ENCODE peak calls at places on chromosomes 1 and 21, in four cellular contexts. One of them, this sample, is unnamed.

GRCh38 chr1:6267686-6268281 is 6.9 kb upstream of the GPR153 start:
- DNase-seq in Peyer's patch: no peak
- DNase-seq in RWPE1: peak
- DNase-seq in CD4-positive, alpha-beta T cell: no peak
- DNase-seq in this sample: no peak

GRCh38 chr1:147514233-147514632 is 27.1 kb upstream of the BCL9 start:
- DNase-seq in Peyer's patch: no peak
- DNase-seq in RWPE1: no peak
- DNase-seq in CD4-positive, alpha-beta T cell: no peak
- DNase-seq in this sample: no peak

GRCh38 chr1:11320153-11320936 is 47.3 kb downstream of the UBIAD1 start:
- DNase-seq in Peyer's patch: no peak
- DNase-seq in RWPE1: no peak
- DNase-seq in CD4-positive, alpha-beta T cell: peak
- DNase-seq in this sample: no peak

GRCh38 chr1:222288056-222288455 is 259.8 kb downstream of the HHIPL2 start:
- DNase-seq in Peyer's patch: no peak
- DNase-seq in RWPE1: peak
- DNase-seq in CD4-positive, alpha-beta T cell: no peak
- DNase-seq in this sample: no peak

GRCh38 chr1:201059871-201060555 is 36.5 kb upstream of the KIF21B start:
- DNase-seq in Peyer's patch: no peak
- DNase-seq in RWPE1: no peak
- DNase-seq in CD4-positive, alpha-beta T cell: no peak
- DNase-seq in this sample: peak

GRCh38 chr1:42179275-42179674 is 14.7 kb upstream of the GUCA2A start:
- DNase-seq in Peyer's patch: no peak
- DNase-seq in RWPE1: no peak
- DNase-seq in CD4-positive, alpha-beta T cell: no peak
- DNase-seq in this sample: no peak

GRCh38 chr1:240732390-240732789 is 120.4 kb upstream of the GREM2 start:
- DNase-seq in Peyer's patch: no peak
- DNase-seq in RWPE1: peak
- DNase-seq in CD4-positive, alpha-beta T cell: no peak
- DNase-seq in this sample: no peak

GRCh38 chr1:7767176-7767575 is 3.9 kb upstream of the VAMP3 start:
- DNase-seq in Peyer's patch: no peak
- DNase-seq in RWPE1: no peak
- DNase-seq in CD4-positive, alpha-beta T cell: no peak
- DNase-seq in this sample: no peak

GRCh38 chr1:182657026-182657425 is 27.4 kb downstream of the RGS8 start:
- DNase-seq in Peyer's patch: no peak
- DNase-seq in RWPE1: no peak
- DNase-seq in CD4-positive, alpha-beta T cell: no peak
- DNase-seq in this sample: no peak

GRCh38 chr1:183168308-183168707 is 17.8 kb upstream of the LAMC2 start:
- DNase-seq in Peyer's patch: no peak
- DNase-seq in RWPE1: no peak
- DNase-seq in CD4-positive, alpha-beta T cell: no peak
- DNase-seq in this sample: no peak

GRCh38 chr1:234611799-234612351 is 1.9 kb upstream of the IRF2BP2 start:
- DNase-seq in Peyer's patch: peak
- DNase-seq in RWPE1: no peak
- DNase-seq in CD4-positive, alpha-beta T cell: peak
- DNase-seq in this sample: peak

GRCh38 chr1:29851666-29852065 is 615.3 kb downstream of the PTPRU start:
- DNase-seq in Peyer's patch: no peak
- DNase-seq in RWPE1: no peak
- DNase-seq in CD4-positive, alpha-beta T cell: no peak
- DNase-seq in this sample: no peak

GRCh38 chr1:167294528-167294927 is 73.8 kb downstream of the POU2F1 start:
- DNase-seq in Peyer's patch: no peak
- DNase-seq in RWPE1: no peak
- DNase-seq in CD4-positive, alpha-beta T cell: no peak
- DNase-seq in this sample: no peak

GRCh38 chr1:117009132-117009531 is 7.6 kb downstream of the CD101 start:
- DNase-seq in Peyer's patch: no peak
- DNase-seq in RWPE1: no peak
- DNase-seq in CD4-positive, alpha-beta T cell: no peak
- DNase-seq in this sample: no peak

GRCh38 chr1:33762962-33763361 is 100.9 kb upstream of the HMGB4 start:
- DNase-seq in Peyer's patch: no peak
- DNase-seq in RWPE1: no peak
- DNase-seq in CD4-positive, alpha-beta T cell: no peak
- DNase-seq in this sample: no peak

GRCh38 chr1:222582099-222582774 is 7.5 kb downstream of the TAF1A start:
- DNase-seq in Peyer's patch: no peak
- DNase-seq in RWPE1: peak
- DNase-seq in CD4-positive, alpha-beta T cell: no peak
- DNase-seq in this sample: no peak

GRCh38 chr1:170562644-170563338 is 30.8 kb downstream of the GORAB start:
- DNase-seq in Peyer's patch: no peak
- DNase-seq in RWPE1: peak
- DNase-seq in CD4-positive, alpha-beta T cell: no peak
- DNase-seq in this sample: no peak

GRCh38 chr1:239987103-239987745 is 104.5 kb upstream of the FMN2 start:
- DNase-seq in Peyer's patch: no peak
- DNase-seq in RWPE1: no peak
- DNase-seq in CD4-positive, alpha-beta T cell: no peak
- DNase-seq in this sample: peak

GRCh38 chr1:16442941-16443340 is 2.4 kb downstream of the NECAP2 start:
- DNase-seq in Peyer's patch: no peak
- DNase-seq in RWPE1: no peak
- DNase-seq in CD4-positive, alpha-beta T cell: no peak
- DNase-seq in this sample: no peak

GRCh38 chr1:175314300-175314699 is 121.7 kb upstream of the KIAA0040 start:
- DNase-seq in Peyer's patch: no peak
- DNase-seq in RWPE1: no peak
- DNase-seq in CD4-positive, alpha-beta T cell: no peak
- DNase-seq in this sample: no peak

GRCh38 chr1:110457206-110457605 is 6.3 kb downstream of the PROK1 start:
- DNase-seq in Peyer's patch: peak
- DNase-seq in RWPE1: no peak
- DNase-seq in CD4-positive, alpha-beta T cell: no peak
- DNase-seq in this sample: no peak

GRCh38 chr21:34186119-34186719 is 112.8 kb downstream of the MRPS6 start:
- DNase-seq in Peyer's patch: peak
- DNase-seq in RWPE1: no peak
- DNase-seq in CD4-positive, alpha-beta T cell: no peak
- DNase-seq in this sample: peak

GRCh38 chr1:3697810-3698209 is 45.5 kb downstream of the TP73 start:
- DNase-seq in Peyer's patch: peak
- DNase-seq in RWPE1: no peak
- DNase-seq in CD4-positive, alpha-beta T cell: no peak
- DNase-seq in this sample: no peak

GRCh38 chr1:160863422-160864131 is 890 bp upstream of the CD244 start:
- DNase-seq in Peyer's patch: no peak
- DNase-seq in RWPE1: no peak
- DNase-seq in CD4-positive, alpha-beta T cell: no peak
- DNase-seq in this sample: no peak

GRCh38 chr1:198638894-198639319 is at the start of gene PTPRC:
- DNase-seq in Peyer's patch: no peak
- DNase-seq in RWPE1: no peak
- DNase-seq in CD4-positive, alpha-beta T cell: no peak
- DNase-seq in this sample: no peak
- H3K27ac ChIP-seq in Peyer's patch: peak
- H3K27ac ChIP-seq in RWPE1: no peak
- H3K27ac ChIP-seq in CD4-positive, alpha-beta T cell: peak
- H3K27ac ChIP-seq in this sample: peak

DNA sequence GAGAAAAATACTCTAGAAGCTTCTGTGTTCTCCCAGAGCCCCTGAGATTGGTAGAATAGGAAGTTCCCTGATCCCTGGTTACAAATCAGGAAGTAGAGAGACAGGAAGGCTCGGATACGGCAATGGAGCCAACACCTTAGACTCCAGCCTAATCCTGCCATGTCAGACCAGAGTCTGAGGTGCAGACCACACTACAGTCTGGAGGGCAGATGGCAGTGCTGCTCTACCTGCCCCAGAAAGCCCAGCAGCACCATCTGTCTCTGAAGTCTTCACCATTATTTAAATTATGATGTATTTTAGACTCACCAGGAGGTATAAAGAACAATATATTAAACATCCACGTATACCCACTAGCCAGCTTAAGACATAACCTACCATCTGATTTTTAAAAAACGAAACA is 93.0 kb downstream of the MTR start:
- DNase-seq in Peyer's patch: no peak
- DNase-seq in RWPE1: no peak
- DNase-seq in CD4-positive, alpha-beta T cell: no peak
- DNase-seq in this sample: no peak
- H3K27ac ChIP-seq in Peyer's patch: no peak
- H3K27ac ChIP-seq in RWPE1: no peak
- H3K27ac ChIP-seq in CD4-positive, alpha-beta T cell: no peak
- H3K27ac ChIP-seq in this sample: no peak

GRCh38 chr1:165840419-165840818 is 13.0 kb downstream of the UCK2 start:
- DNase-seq in Peyer's patch: no peak
- DNase-seq in RWPE1: no peak
- DNase-seq in CD4-positive, alpha-beta T cell: no peak
- DNase-seq in this sample: no peak

GRCh38 chr1:165844114-165844798 is 16.8 kb downstream of the UCK2 start:
- DNase-seq in Peyer's patch: no peak
- DNase-seq in RWPE1: no peak
- DNase-seq in CD4-positive, alpha-beta T cell: no peak
- DNase-seq in this sample: no peak

GRCh38 chr1:165841582-165842362 is 14.4 kb downstream of the UCK2 start:
- DNase-seq in Peyer's patch: no peak
- DNase-seq in RWPE1: no peak
- DNase-seq in CD4-positive, alpha-beta T cell: no peak
- DNase-seq in this sample: no peak

GRCh38 chr1:165843304-165843703 is 15.9 kb downstream of the UCK2 start:
- DNase-seq in Peyer's patch: no peak
- DNase-seq in RWPE1: no peak
- DNase-seq in CD4-positive, alpha-beta T cell: no peak
- DNase-seq in this sample: no peak

GRCh38 chr1:165842363-165843129 is 15.1 kb downstream of the UCK2 start:
- DNase-seq in Peyer's patch: no peak
- DNase-seq in RWPE1: no peak
- DNase-seq in CD4-positive, alpha-beta T cell: no peak
- DNase-seq in this sample: no peak
- H3K27ac ChIP-seq in Peyer's patch: no peak
- H3K27ac ChIP-seq in RWPE1: peak
- H3K27ac ChIP-seq in CD4-positive, alpha-beta T cell: no peak
- H3K27ac ChIP-seq in this sample: no peak

GRCh38 chr1:94178896-94179295 is 57.9 kb upstream of the ABCA4 start:
- DNase-seq in Peyer's patch: no peak
- DNase-seq in RWPE1: no peak
- DNase-seq in CD4-positive, alpha-beta T cell: no peak
- DNase-seq in this sample: no peak
- H3K27ac ChIP-seq in Peyer's patch: no peak
- H3K27ac ChIP-seq in RWPE1: no peak
- H3K27ac ChIP-seq in CD4-positive, alpha-beta T cell: no peak
- H3K27ac ChIP-seq in this sample: no peak

GRCh38 chr1:40317394-40318074 is 448 bp upstream of the COL9A2 start:
- DNase-seq in Peyer's patch: no peak
- DNase-seq in RWPE1: no peak
- DNase-seq in CD4-positive, alpha-beta T cell: no peak
- DNase-seq in this sample: no peak

GRCh38 chr1:40315239-40315794 is 1.8 kb downstream of the COL9A2 start:
- DNase-seq in Peyer's patch: peak
- DNase-seq in RWPE1: peak
- DNase-seq in CD4-positive, alpha-beta T cell: peak
- DNase-seq in this sample: peak

GRCh38 chr1:40316595-40317393 is at the start of gene COL9A2:
- DNase-seq in Peyer's patch: no peak
- DNase-seq in RWPE1: peak
- DNase-seq in CD4-positive, alpha-beta T cell: peak
- DNase-seq in this sample: peak

GRCh38 chr1:40314721-40315238 is 2.3 kb downstream of the COL9A2 start:
- DNase-seq in Peyer's patch: no peak
- DNase-seq in RWPE1: no peak
- DNase-seq in CD4-positive, alpha-beta T cell: no peak
- DNase-seq in this sample: no peak

GRCh38 chr1:40315795-40316594 is 1.1 kb downstream of the COL9A2 start:
- DNase-seq in Peyer's patch: no peak
- DNase-seq in RWPE1: no peak
- DNase-seq in CD4-positive, alpha-beta T cell: peak
- DNase-seq in this sample: no peak
- H3K27ac ChIP-seq in Peyer's patch: no peak
- H3K27ac ChIP-seq in RWPE1: no peak
- H3K27ac ChIP-seq in CD4-positive, alpha-beta T cell: no peak
- H3K27ac ChIP-seq in this sample: no peak

DNA sequence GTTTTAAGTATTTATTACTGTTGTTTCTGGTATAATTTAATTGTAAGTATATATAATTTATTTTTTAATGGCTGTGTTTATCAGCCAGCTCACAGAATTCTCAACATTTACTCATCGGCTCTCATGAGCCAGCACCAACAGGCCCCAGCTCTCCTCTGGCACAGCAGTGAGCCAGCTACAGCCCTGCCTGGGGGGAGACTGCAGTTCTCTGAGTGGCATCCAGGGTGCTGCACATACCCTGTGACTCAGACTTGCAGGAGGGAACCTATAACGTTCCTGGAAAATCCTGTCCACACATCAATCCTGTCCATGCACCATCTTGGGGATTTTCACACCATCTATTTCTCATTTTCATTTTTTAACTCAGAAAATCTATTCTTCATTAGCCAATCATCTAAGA is 36.5 kb downstream of the FHAD1 start:
- DNase-seq in Peyer's patch: no peak
- DNase-seq in RWPE1: peak
- DNase-seq in CD4-positive, alpha-beta T cell: no peak
- DNase-seq in this sample: no peak
- H3K27ac ChIP-seq in Peyer's patch: no peak
- H3K27ac ChIP-seq in RWPE1: peak
- H3K27ac ChIP-seq in CD4-positive, alpha-beta T cell: no peak
- H3K27ac ChIP-seq in this sample: peak

This sample was measured in stomach.